ENCODE peak calls at places on chromosomes 16 and 17, in eight cellular contexts. Z is caudate nucleus; S is stimulated activated CD4-positive, alpha-beta T cell treated with anti-CD3 and anti-CD28 coated beads, Interleukin-1b, Interleukin-23, amount 100 ng/mL, for 1 hour; I is nephron progenitor cell; M is EL; C is AG10803; R is amygdala; H is LHCN-M2. Y is an unnamed sample.

GRCh38 chr17:33038740-33039139 is 47.1 kb downstream of the SPACA3 start:
- DNase-seq in Z (no peak), S (no peak), I (peak), M (peak), C (peak), R (no peak), H (no peak), Y (peak)

GRCh38 chr16:61579195-61579594 is 457.0 kb downstream of the CDH8 start:
- DNase-seq in Z (no peak), S (no peak), I (no peak), M (no peak), C (no peak), R (no peak), H (no peak), Y (no peak)

GRCh38 chr16:66265556-66266133 is 100.8 kb upstream of the CDH5 start:
- DNase-seq in Z (no peak), S (no peak), I (no peak), M (no peak), C (no peak), R (no peak), H (no peak), Y (no peak)

GRCh38 chr16:10037771-10038170 is 144.5 kb downstream of the GRIN2A start:
- DNase-seq in Z (no peak), S (no peak), I (no peak), M (peak), C (peak), R (no peak), H (no peak), Y (no peak)

GRCh38 chr16:582614-583331 is 7.1 kb upstream of the RAB40C start:
- DNase-seq in Z (no peak), S (no peak), I (no peak), M (no peak), C (no peak), R (no peak), H (no peak), Y (no peak)

GRCh38 chr16:2039286-2040030 is 8.2 kb downstream of the NTHL1 start:
- DNase-seq in Z (no peak), S (no peak), I (no peak), M (no peak), C (peak), R (no peak), H (peak), Y (no peak)

GRCh38 chr17:80845121-80845862 is 146.3 kb upstream of the CHMP6 start:
- DNase-seq in Z (no peak), S (no peak), I (peak), M (no peak), C (no peak), R (no peak), H (no peak), Y (no peak)

GRCh38 chr16:80259289-80259805 is 281.4 kb upstream of the DYNLRB2 start:
- DNase-seq in Z (no peak), S (no peak), I (no peak), M (no peak), C (no peak), R (no peak), H (no peak), Y (no peak)

GRCh38 chr16:1408171-1408837 is 6.2 kb downstream of the UNKL start:
- DNase-seq in Z (peak), S (peak), I (peak), M (peak), C (peak), R (peak), H (peak), Y (peak)

GRCh38 chr16:53131363-53132071 is 76.7 kb downstream of the CHD9 start:
- DNase-seq in Z (peak), S (no peak), I (peak), M (peak), C (peak), R (peak), H (peak), Y (no peak)

GRCh38 chr17:27986805-27987684 is 55.4 kb upstream of the NLK start:
- DNase-seq in Z (no peak), S (no peak), I (no peak), M (no peak), C (no peak), R (no peak), H (no peak), Y (no peak)

Y was measured in C1 segment of cervical spinal cord.